ENCODE peak calls at places on chromosomes 4 and X, in four cellular contexts. X, H, M and J are unnamed samples. For H3K4me1 and H3K9me3, the result is how much of the 10 kb centered on the place peaks cover.

GRCh38 chr4:47075919-47076318 is 44.6 kb downstream of the GABRB1 start:
- DNase-seq in X (no peak), H (no peak), M (no peak), J (no peak)

GRCh38 chr4:153228512-153229145 is 24.4 kb downstream of the TRIM2 start:
- DNase-seq in H (no peak), X (no peak), M (no peak), J (no peak)

GRCh38 chr4:74441744-74442143 is 3.2 kb upstream of the AREG start:
- DNase-seq in X (no peak), H (no peak), M (no peak), J (no peak)

GRCh38 chrX:35919536-35920309 is at the start of gene CFAP47:
- DNase-seq in M (no peak), H (peak), X (peak), J (no peak)

GRCh38 chrX:82648062-82648461 is 860.0 kb upstream of the POU3F4 start:
- DNase-seq in X (peak), M (no peak), H (no peak), J (no peak)

GRCh38 chr4:44722001-44722400 is 4.4 kb downstream of the GNPDA2 start:
- DNase-seq in X (no peak), H (no peak), M (no peak), J (no peak)

GRCh38 chr4:48346594-48346993 is 5.3 kb downstream of the SLAIN2 start:
- DNase-seq in M (no peak), H (no peak), X (no peak), J (no peak)

GRCh38 chr4:76738081-76738931 is 159.6 kb downstream of the SOWAHB start:
- DNase-seq in H (no peak), M (no peak), X (no peak), J (no peak)

GRCh38 chr4:41256740-41257256 is at the start of gene UCHL1:
- DNase-seq in X (peak), H (no peak), M (no peak), J (no peak)

GRCh38 chr4:155967098-155967497 is 13.4 kb upstream of the CTSO start:
- DNase-seq in M (no peak), H (no peak), X (no peak), J (no peak)

GRCh38 chr4:53497446-53498069 is 93.7 kb downstream of the LNX1 start:
- DNase-seq in H (no peak), M (no peak), X (peak), J (no peak)

GRCh38 chr4:93199492-93199891 is 629.1 kb upstream of the ATOH1 start:
- DNase-seq in X (peak), M (no peak), H (no peak), J (no peak)

GRCh38 chr4:123892997-123893745 is 496.6 kb downstream of the SPRY1 start:
- DNase-seq in H (no peak), M (no peak), X (peak), J (no peak)

GRCh38 chr4:9976781-9977180 is 44.5 kb downstream of the SLC2A9 start:
- DNase-seq in X (no peak), M (no peak), H (no peak), J (no peak)

GRCh38 chr4:39205000-39205399 is 22.7 kb downstream of the WDR19 start:
- DNase-seq in X (peak), M (no peak), H (no peak), J (no peak)

GRCh38 chr4:16026155-16026761 is 57.6 kb downstream of the PROM1 start:
- DNase-seq in M (no peak), H (no peak), X (peak), J (no peak)

GRCh38 chr4:72112514-72113156 is 80.8 kb downstream of the NPFFR2 start:
- DNase-seq in H (no peak), X (peak), M (no peak), J (no peak)

GRCh38 chrX:17595456-17596035 is 141.7 kb upstream of the SCML1 start:
- DNase-seq in X (no peak), H (no peak), M (no peak), J (no peak)

GRCh38 chr4:143352052-143352451 is 15.4 kb downstream of the GAB1 start:
- DNase-seq in H (no peak), M (no peak), X (no peak), J (no peak)

GRCh38 chr4:143348233-143349077 is 11.8 kb downstream of the GAB1 start:
- DNase-seq in M (no peak), H (no peak), X (peak), J (no peak)

GRCh38 chr4:143353797-143354196 is 17.1 kb downstream of the GAB1 start:
- DNase-seq in M (no peak), H (no peak), X (no peak), J (no peak)

GRCh38 chr4:143352720-143353119 is 16.0 kb downstream of the GAB1 start:
- DNase-seq in X (peak), M (no peak), H (no peak), J (no peak)

GRCh38 chr4:143351149-143351691 is 14.5 kb downstream of the GAB1 start:
- DNase-seq in X (no peak), M (no peak), H (no peak), J (no peak)
- H3K4me1 ChIP-seq in X (under half), M (under half), H (under half), J (under half)

GRCh38 chr4:160235771-160236170 is 1132.9 kb downstream of the RAPGEF2 start:
- DNase-seq in X (no peak), M (no peak), H (no peak), J (no peak)
- H3K9me3 ChIP-seq in X (under half), M (under half), H (under half), J (under half)

DNA sequence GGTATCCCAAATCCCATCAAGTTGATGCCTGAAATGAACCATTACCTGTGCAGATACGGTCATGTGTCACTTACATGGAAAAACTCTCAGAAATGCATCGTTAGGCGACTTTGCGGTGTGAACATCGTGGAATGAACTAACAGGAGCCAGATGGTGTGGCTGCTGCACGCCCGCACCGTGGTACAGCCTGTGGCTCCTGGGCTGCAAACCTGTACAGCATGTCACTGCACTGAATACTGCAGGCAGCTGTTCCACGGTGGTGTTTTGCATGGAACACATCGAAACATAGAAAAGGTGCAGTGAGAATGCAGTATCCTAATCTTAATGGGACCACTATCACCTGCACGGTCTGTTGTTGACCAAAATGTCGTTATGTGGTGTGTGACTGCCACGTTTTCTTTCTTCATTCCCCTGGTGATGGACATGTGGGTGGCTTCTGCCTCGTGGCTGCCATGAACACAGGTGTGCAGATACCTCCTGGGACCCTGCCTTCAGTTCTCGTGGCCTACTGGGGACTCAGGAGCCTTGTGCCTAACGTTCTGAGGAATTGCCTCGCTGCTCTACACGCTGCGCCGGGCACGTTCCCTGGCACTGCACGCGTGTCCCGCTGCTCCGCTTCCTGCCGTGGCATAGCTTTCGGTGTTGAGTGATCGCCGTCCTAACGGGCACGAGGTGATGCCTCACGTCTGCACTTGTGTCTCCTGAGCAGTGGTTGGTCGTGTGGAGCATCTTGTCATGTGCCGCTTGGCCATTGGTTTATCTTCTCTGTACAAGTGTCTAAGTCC is 18.5 kb downstream of the MAEA start:
- DNase-seq in M (no peak), H (peak), X (peak), J (no peak)
- H3K4me1 ChIP-seq in M (under half), H (under half), X (under half), J (under half)

DNA sequence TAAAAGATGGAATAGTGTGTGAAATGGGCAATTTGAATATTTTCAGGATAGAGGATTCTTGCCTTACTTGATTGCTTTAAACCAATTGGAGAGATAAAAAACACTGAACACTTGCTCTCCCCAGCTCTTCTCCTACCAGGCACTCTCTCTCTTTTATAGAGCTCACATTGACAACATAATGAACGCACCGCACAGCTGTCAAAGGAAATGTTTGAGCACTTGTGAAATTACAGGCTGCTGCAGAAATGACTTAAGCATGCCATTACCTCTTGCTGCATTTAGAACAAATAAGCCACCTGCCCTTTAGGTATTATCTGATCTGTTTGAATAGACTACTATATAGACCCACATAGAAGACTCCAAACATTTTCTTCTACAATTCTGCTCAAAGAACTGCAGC is 227.7 kb downstream of the C4orf33 start:
- DNase-seq in M (no peak), X (no peak), H (no peak), J (no peak)
- H3K9me3 ChIP-seq in M (under half), X (under half), H (under half), J (under half)